ENCODE peak calls at places on chromosomes 2 and 18, in nine cellular contexts. H is AG09319, B is hepatocyte, M is heart left ventricle, N is pancreas, D is HFF-Myc, F is astrocyte, R is mucosa of descending colon, O is Calu3. W is an unnamed sample.

GRCh38 chr2:177397501-177398289 is 5.1 kb downstream of the AGPS start:
- DNase-seq in H (peak), B (peak), M (peak), N (no peak), D (peak), F (peak), R (peak), O (peak), W (no peak)

GRCh38 chr2:28976584-28976983 is 4.5 kb upstream of the TOGARAM2 start:
- DNase-seq in H (no peak), B (peak), M (peak), N (no peak), D (no peak), F (peak), R (no peak), O (peak), W (no peak)

GRCh38 chr18:31660763-31661162 is 23.6 kb downstream of the B4GALT6 start:
- DNase-seq in H (no peak), B (no peak), M (no peak), N (no peak), D (no peak), F (no peak), R (no peak), O (no peak), W (no peak)

GRCh38 chr18:39359636-39360035 is 1794.0 kb upstream of the CELF4 start:
- DNase-seq in H (no peak), B (no peak), M (no peak), N (no peak), D (no peak), F (no peak), R (no peak), O (no peak), W (no peak)

GRCh38 chr2:1736997-1737480 is 7.3 kb downstream of the PXDN start:
- DNase-seq in H (no peak), B (no peak), M (no peak), N (no peak), D (no peak), F (peak), R (peak), O (no peak), W (no peak)

GRCh38 chr18:64119916-64120315 is 29.0 kb downstream of the LINC00305 start:
- DNase-seq in H (no peak), B (no peak), M (no peak), N (no peak), D (no peak), F (no peak), R (no peak), O (no peak), W (no peak)

GRCh38 chr2:27263287-27264252 is 723 bp upstream of the SLC30A3 start:
- DNase-seq in H (no peak), B (no peak), M (no peak), N (peak), D (no peak), F (no peak), R (no peak), O (no peak), W (no peak)

GRCh38 chr2:161041356-161041755 is 118.9 kb upstream of the TANK start:
- DNase-seq in H (no peak), B (no peak), M (no peak), N (no peak), D (no peak), F (peak), R (no peak), O (no peak), W (no peak)

GRCh38 chr2:36489296-36489695 is 108.7 kb downstream of the FEZ2 start:
- DNase-seq in H (no peak), B (peak), M (no peak), N (no peak), D (peak), F (peak), R (no peak), O (no peak), W (no peak)

GRCh38 chr18:8176554-8176953 is 432.7 kb upstream of the RAB12 start:
- DNase-seq in H (no peak), B (no peak), M (no peak), N (no peak), D (no peak), F (no peak), R (no peak), O (no peak), W (no peak)

GRCh38 chr2:217746741-217747287 is 256.0 kb downstream of the TNS1 start:
- DNase-seq in H (no peak), B (no peak), M (no peak), N (no peak), D (no peak), F (peak), R (no peak), O (no peak), W (no peak)

GRCh38 chr18:31041346-31042067 is 1.0 kb downstream of the DSC3 start:
- DNase-seq in H (no peak), B (peak), M (no peak), N (peak), D (no peak), F (no peak), R (peak), O (peak), W (no peak)

GRCh38 chr2:137168564-137168963 is 403.2 kb downstream of the THSD7B start:
- DNase-seq in H (no peak), B (no peak), M (no peak), N (no peak), D (no peak), F (peak), R (no peak), O (no peak), W (no peak)

GRCh38 chr2:18297536-18298058 is 262.9 kb downstream of the RDH14 start:
- DNase-seq in H (no peak), B (no peak), M (no peak), N (no peak), D (no peak), F (no peak), R (no peak), O (no peak), W (no peak)

GRCh38 chr2:124933883-124934282 is 908.8 kb downstream of the CNTNAP5 start:
- DNase-seq in H (no peak), B (no peak), M (no peak), N (no peak), D (no peak), F (no peak), R (no peak), O (no peak), W (no peak)

GRCh38 chr2:3626817-3627499 is 31.0 kb upstream of the ALLC start:
- DNase-seq in H (no peak), B (no peak), M (no peak), N (peak), D (no peak), F (no peak), R (no peak), O (no peak), W (no peak)

GRCh38 chr18:23949863-23950262 is 64.7 kb upstream of the TTC39C start:
- DNase-seq in H (no peak), B (no peak), M (no peak), N (no peak), D (no peak), F (no peak), R (no peak), O (no peak), W (no peak)

GRCh38 chr2:9879455-9880194 is 36.4 kb downstream of the TAF1B start:
- DNase-seq in H (no peak), B (no peak), M (no peak), N (no peak), D (no peak), F (no peak), R (no peak), O (no peak), W (no peak)

GRCh38 chr2:15346624-15347023 is 214.5 kb downstream of the NBAS start:
- DNase-seq in H (no peak), B (no peak), M (no peak), N (no peak), D (no peak), F (no peak), R (no peak), O (no peak), W (no peak)

GRCh38 chr2:236663671-236664101 is 94.1 kb downstream of the ACKR3 start:
- DNase-seq in H (peak), B (no peak), M (no peak), N (no peak), D (no peak), F (peak), R (no peak), O (no peak), W (no peak)

GRCh38 chr2:241272722-241273551 is 42.5 kb downstream of the HDLBP start:
- DNase-seq in H (peak), B (peak), M (peak), N (peak), D (no peak), F (peak), R (peak), O (peak), W (no peak)

GRCh38 chr2:30230479-30230854 is 867 bp upstream of the LBH start:
- DNase-seq in H (no peak), B (peak), M (peak), N (no peak), D (no peak), F (no peak), R (peak), O (no peak), W (no peak)

GRCh38 chr2:138391956-138392355 is 109.6 kb upstream of the SPOPL start:
- DNase-seq in H (no peak), B (no peak), M (no peak), N (no peak), D (no peak), F (peak), R (no peak), O (no peak), W (no peak)

GRCh38 chr2:105645031-105645940 is 99.4 kb upstream of the NCK2 start:
- DNase-seq in H (no peak), B (no peak), M (no peak), N (no peak), D (no peak), F (no peak), R (no peak), O (no peak), W (no peak)

GRCh38 chr2:172962824-172963223 is 112.8 kb upstream of the MAP3K20 start:
- DNase-seq in H (no peak), B (no peak), M (no peak), N (no peak), D (peak), F (peak), R (no peak), O (peak), W (no peak)

GRCh38 chr2:159617651-159618050 is 1.3 kb upstream of the BAZ2B start:
- DNase-seq in H (no peak), B (peak), M (no peak), N (no peak), D (no peak), F (peak), R (no peak), O (peak), W (no peak)

GRCh38 chr2:166088634-166089033 is 39.2 kb downstream of the SCN1A start:
- DNase-seq in H (no peak), B (no peak), M (no peak), N (no peak), D (no peak), F (peak), R (no peak), O (no peak), W (no peak)

GRCh38 chr2:211085056-211085680 is 528.8 kb downstream of the CPS1 start:
- DNase-seq in H (no peak), B (peak), M (no peak), N (no peak), D (no peak), F (peak), R (no peak), O (peak), W (no peak)
- TF ChIP-seq CTCF in H (peak), B (peak), M (peak), N (peak), D (peak), F (peak), R (no peak), O (peak), W (peak)

DNA sequence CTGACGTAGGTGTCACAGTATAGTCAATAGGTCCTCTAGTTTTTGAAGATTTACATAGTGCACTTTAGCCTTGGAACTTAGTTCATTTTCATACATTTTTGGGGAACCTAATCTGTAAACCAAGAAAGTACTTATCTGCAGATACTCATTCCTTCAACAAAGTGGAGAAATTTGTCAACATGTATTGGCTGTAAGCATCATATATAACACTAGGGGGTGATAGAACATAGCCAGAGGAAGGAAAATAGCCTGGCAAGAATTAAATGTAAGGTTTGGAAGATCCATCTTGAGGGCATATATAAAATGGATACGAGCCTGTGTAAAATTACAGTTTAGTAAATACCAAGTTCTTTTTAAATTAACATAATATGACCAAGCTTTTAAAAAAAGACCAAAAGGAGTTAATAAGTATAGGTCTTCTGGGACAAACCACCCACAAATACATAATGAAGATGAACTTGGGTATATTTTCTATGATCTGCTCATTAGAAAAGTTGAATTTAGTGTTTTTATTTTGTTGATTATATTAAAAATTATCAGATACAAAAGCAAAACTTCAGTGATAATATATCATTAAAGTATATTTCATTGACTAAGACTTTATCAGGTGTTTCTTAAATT is 18.2 kb downstream of the RPL37A start:
- DNase-seq in H (no peak), B (peak), M (no peak), N (no peak), D (no peak), F (peak), R (no peak), O (no peak), W (no peak)
- TF ChIP-seq CTCF in H (peak), B (peak), M (peak), N (peak), D (peak), F (peak), R (peak), O (peak), W (peak)

DNA sequence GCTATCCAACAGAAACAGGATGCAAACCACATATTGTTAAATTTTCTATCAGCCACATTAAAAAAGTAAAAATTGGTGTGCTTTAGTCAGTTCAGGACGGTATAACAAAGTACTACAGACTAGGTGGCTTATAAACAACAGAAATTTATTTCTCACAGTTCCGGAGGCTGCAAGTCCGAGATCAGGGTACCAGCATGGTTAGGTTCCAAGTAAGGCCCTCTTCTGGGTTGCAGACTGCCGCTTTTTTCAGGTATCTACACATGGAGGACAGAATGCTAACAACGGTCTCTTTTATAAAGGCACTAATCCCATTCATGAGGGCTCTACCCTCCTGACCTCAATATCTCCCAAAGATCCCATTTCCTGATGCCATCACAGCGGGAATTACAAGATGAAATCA is 10.5 kb downstream of the SMAD2 start:
- DNase-seq in H (no peak), B (no peak), M (no peak), N (no peak), D (no peak), F (no peak), R (no peak), O (no peak), W (no peak)
- TF ChIP-seq CTCF in H (no peak), B (no peak), M (no peak), N (no peak), D (no peak), F (no peak), R (no peak), O (no peak), W (no peak)

DNA sequence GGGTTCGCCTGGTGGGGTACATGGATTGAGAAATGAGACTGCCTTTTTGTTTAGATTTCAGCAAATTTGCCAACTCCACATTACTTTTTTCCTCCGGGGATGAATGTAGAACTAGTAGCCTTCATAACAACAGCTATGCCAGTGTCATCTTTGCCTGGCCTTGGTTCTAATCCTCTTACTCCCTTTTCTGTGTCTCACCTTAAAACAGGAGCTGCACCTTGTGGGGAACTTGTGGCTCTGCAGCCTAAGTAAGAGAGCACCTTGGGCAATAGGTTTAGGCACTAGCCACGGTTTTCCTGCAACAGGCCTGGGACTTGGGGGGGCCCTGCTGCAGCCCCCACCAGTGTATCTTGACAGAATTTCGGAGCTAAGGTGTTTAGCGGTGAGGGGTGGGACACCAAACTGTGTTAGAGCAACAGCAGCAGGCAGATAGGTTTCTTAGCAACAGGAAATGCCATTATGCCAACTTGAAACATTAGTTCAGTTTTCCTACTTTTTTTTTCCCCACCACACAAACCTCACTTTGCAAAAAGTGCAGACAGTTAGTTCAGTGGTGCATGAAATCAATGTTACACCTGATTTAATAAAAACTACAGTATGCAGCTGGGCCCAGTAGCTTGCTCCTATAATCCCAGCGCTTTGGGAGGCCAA is 173.7 kb downstream of the PRKCE start:
- DNase-seq in H (no peak), B (no peak), M (no peak), N (no peak), D (no peak), F (peak), R (no peak), O (no peak), W (no peak)
- TF ChIP-seq CTCF in H (no peak), B (no peak), M (no peak), N (no peak), D (no peak), F (no peak), R (no peak), O (no peak), W (peak)

GRCh38 chr2:108593547-108594098 is 59.4 kb downstream of the LIMS1 start:
- DNase-seq in H (no peak), B (no peak), M (no peak), N (no peak), D (peak), F (peak), R (no peak), O (no peak), W (no peak)
- TF ChIP-seq CTCF in H (peak), B (no peak), M (no peak), N (no peak), D (no peak), F (peak), R (no peak), O (no peak), W (no peak)

GRCh38 chr2:229346801-229347540 is 75.9 kb upstream of the PID1 start:
- DNase-seq in H (no peak), B (no peak), M (no peak), N (no peak), D (no peak), F (peak), R (no peak), O (no peak), W (no peak)

GRCh38 chr2:229350117-229350805 is 79.2 kb upstream of the PID1 start:
- DNase-seq in H (no peak), B (no peak), M (no peak), N (no peak), D (no peak), F (no peak), R (no peak), O (no peak), W (no peak)

GRCh38 chr2:229348135-229348534 is 77.0 kb upstream of the PID1 start:
- DNase-seq in H (peak), B (no peak), M (no peak), N (no peak), D (no peak), F (peak), R (no peak), O (no peak), W (no peak)

DNA sequence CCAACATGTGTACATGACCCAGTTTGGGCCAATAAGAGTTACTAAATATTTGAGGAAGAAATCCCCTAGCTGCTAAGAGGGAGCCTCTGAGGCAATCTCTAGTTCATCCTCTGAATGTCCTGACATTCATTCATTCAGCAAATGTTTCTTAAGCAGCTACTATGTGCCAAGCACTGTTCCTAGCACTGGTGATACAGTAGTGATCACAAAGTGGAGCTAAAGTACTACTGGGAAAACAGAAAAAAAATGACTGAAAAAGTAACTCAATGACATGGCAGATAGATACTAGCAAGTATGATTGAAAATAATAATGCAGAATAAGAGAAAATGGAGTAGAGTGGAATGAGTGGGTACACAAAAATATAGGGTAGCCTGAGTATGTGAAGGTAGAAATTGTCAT is 79.8 kb upstream of the PID1 start:
- DNase-seq in H (no peak), B (no peak), M (no peak), N (no peak), D (no peak), F (no peak), R (no peak), O (no peak), W (no peak)
- TF ChIP-seq CTCF in H (no peak), B (no peak), M (no peak), N (no peak), D (no peak), F (no peak), R (no peak), O (no peak), W (no peak)

DNA sequence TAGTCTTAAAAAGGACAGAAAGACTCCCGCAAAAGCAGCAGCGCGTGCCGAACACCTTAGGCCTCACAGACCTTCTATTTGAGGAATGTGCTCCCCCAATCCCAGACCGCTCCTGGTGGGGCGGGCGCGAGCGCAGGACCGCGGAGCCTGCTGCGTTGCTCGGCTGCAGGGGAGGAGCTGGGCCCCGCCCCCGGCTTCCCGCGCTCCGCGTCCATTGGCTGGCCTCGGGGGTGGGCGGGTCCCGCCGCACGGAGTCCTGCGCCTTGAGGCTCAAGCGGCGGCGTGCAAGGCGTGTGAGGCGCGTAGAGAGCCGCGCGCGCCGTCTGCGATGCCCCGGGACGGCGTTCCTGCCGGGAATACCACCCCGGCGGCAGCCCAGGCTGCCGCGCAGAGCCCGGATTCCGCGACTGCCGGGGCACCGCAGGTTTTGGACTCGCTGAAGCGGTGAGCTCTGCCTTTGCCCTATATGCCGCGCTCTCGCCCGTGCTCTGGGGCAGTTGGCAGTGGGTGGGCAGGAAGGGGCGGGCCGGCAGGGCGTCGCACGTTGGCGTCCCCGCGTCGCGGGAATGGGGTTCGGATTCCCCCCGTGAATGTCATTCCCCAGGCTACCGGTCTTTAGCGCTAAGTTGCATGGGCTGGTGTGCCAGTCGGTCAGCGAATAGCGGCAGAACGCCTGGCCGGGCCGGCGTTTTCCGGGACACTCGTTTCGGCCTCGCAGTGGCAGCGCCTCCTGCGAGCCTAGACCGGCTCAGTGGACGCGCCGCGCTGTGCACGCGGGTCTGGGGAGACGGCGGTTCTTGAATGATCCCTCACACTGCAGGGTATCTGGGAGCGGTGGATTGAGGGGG is 49.6 kb upstream of the PAIP2B start:
- DNase-seq in H (peak), B (peak), M (peak), N (peak), D (peak), F (peak), R (peak), O (peak), W (no peak)
- TF ChIP-seq CTCF in H (peak), B (no peak), M (no peak), N (no peak), D (no peak), F (no peak), R (no peak), O (no peak), W (no peak)